ENCODE peak calls at places on chromosome 22, in six cellular contexts. One of them, this sample, is unnamed.

GRCh38 chr22:42717197-42717967 is 3.3 kb downstream of the A4GALT start:
- DNase-seq in activated CD4-positive, alpha-beta T cell treated with anti-CD3 and anti-CD28 coated beads, Interleukin-2, amount 50 U/mL, for 4 hours: no peak
- DNase-seq in fibroblast of villous mesenchyme: peak; percentile 36
- DNase-seq in trophoblast cell: peak; percentile 81
- DNase-seq in skeletal muscle cell: no peak
- DNase-seq in NCI-H460: no peak
- DNase-seq in this sample: no peak

GRCh38 chr22:43988116-43988817 is 33.0 kb downstream of the SAMM50 start:
- DNase-seq in fibroblast of villous mesenchyme: no peak
- DNase-seq in activated CD4-positive, alpha-beta T cell treated with anti-CD3 and anti-CD28 coated beads, Interleukin-2, amount 50 U/mL, for 4 hours: no peak
- DNase-seq in trophoblast cell: no peak
- DNase-seq in NCI-H460: no peak
- DNase-seq in skeletal muscle cell: no peak
- DNase-seq in this sample: no peak

GRCh38 chr22:32606181-32606580 is 131.6 kb downstream of the FBXO7 start:
- DNase-seq in NCI-H460: no peak
- DNase-seq in activated CD4-positive, alpha-beta T cell treated with anti-CD3 and anti-CD28 coated beads, Interleukin-2, amount 50 U/mL, for 4 hours: no peak
- DNase-seq in trophoblast cell: peak; percentile 90
- DNase-seq in skeletal muscle cell: no peak
- DNase-seq in fibroblast of villous mesenchyme: peak; percentile 82
- DNase-seq in this sample: no peak

GRCh38 chr22:35917651-35918050 is 111.0 kb downstream of the RBFOX2 start:
- DNase-seq in trophoblast cell: no peak
- DNase-seq in skeletal muscle cell: no peak
- DNase-seq in activated CD4-positive, alpha-beta T cell treated with anti-CD3 and anti-CD28 coated beads, Interleukin-2, amount 50 U/mL, for 4 hours: no peak
- DNase-seq in NCI-H460: no peak
- DNase-seq in fibroblast of villous mesenchyme: no peak
- DNase-seq in this sample: no peak

GRCh38 chr22:29499852-29500251 is 19.8 kb downstream of the NEFH start:
- DNase-seq in NCI-H460: no peak
- DNase-seq in activated CD4-positive, alpha-beta T cell treated with anti-CD3 and anti-CD28 coated beads, Interleukin-2, amount 50 U/mL, for 4 hours: no peak
- DNase-seq in fibroblast of villous mesenchyme: no peak
- DNase-seq in trophoblast cell: no peak
- DNase-seq in skeletal muscle cell: no peak
- DNase-seq in this sample: no peak

GRCh38 chr22:48173061-48173849 is 1410.8 kb downstream of the TBC1D22A start:
- DNase-seq in skeletal muscle cell: no peak
- DNase-seq in trophoblast cell: no peak
- DNase-seq in fibroblast of villous mesenchyme: no peak
- DNase-seq in activated CD4-positive, alpha-beta T cell treated with anti-CD3 and anti-CD28 coated beads, Interleukin-2, amount 50 U/mL, for 4 hours: no peak
- DNase-seq in NCI-H460: no peak
- DNase-seq in this sample: no peak

GRCh38 chr22:24379536-24379935 is 47.9 kb upstream of the ADORA2A start:
- DNase-seq in skeletal muscle cell: no peak
- DNase-seq in NCI-H460: no peak
- DNase-seq in trophoblast cell: peak; percentile 45
- DNase-seq in activated CD4-positive, alpha-beta T cell treated with anti-CD3 and anti-CD28 coated beads, Interleukin-2, amount 50 U/mL, for 4 hours: no peak
- DNase-seq in fibroblast of villous mesenchyme: no peak
- DNase-seq in this sample: peak; percentile 40

GRCh38 chr22:30305906-30306628 is 16.8 kb upstream of the CASTOR1 start:
- DNase-seq in NCI-H460: no peak
- DNase-seq in skeletal muscle cell: no peak
- DNase-seq in fibroblast of villous mesenchyme: peak; percentile 53
- DNase-seq in trophoblast cell: no peak
- DNase-seq in activated CD4-positive, alpha-beta T cell treated with anti-CD3 and anti-CD28 coated beads, Interleukin-2, amount 50 U/mL, for 4 hours: no peak
- DNase-seq in this sample: peak; percentile 40

GRCh38 chr22:40326905-40327735 is 19.2 kb upstream of the ADSL start:
- DNase-seq in NCI-H460: no peak
- DNase-seq in skeletal muscle cell: no peak
- DNase-seq in trophoblast cell: no peak
- DNase-seq in activated CD4-positive, alpha-beta T cell treated with anti-CD3 and anti-CD28 coated beads, Interleukin-2, amount 50 U/mL, for 4 hours: no peak
- DNase-seq in fibroblast of villous mesenchyme: no peak
- DNase-seq in this sample: peak; percentile 43

GRCh38 chr22:32103648-32104326 is 55.3 kb downstream of the C22orf42 start:
- DNase-seq in trophoblast cell: peak; percentile 44
- DNase-seq in activated CD4-positive, alpha-beta T cell treated with anti-CD3 and anti-CD28 coated beads, Interleukin-2, amount 50 U/mL, for 4 hours: no peak
- DNase-seq in fibroblast of villous mesenchyme: peak; percentile 25
- DNase-seq in skeletal muscle cell: no peak
- DNase-seq in NCI-H460: no peak
- DNase-seq in this sample: peak; percentile 20

GRCh38 chr22:19870153-19871022 is 15.7 kb upstream of the GNB1L start:
- DNase-seq in skeletal muscle cell: no peak
- DNase-seq in NCI-H460: no peak
- DNase-seq in activated CD4-positive, alpha-beta T cell treated with anti-CD3 and anti-CD28 coated beads, Interleukin-2, amount 50 U/mL, for 4 hours: no peak
- DNase-seq in trophoblast cell: peak; percentile 40
- DNase-seq in fibroblast of villous mesenchyme: no peak
- DNase-seq in this sample: no peak

GRCh38 chr22:45207981-45208664 is 32.6 kb downstream of the KIAA0930 start:
- DNase-seq in fibroblast of villous mesenchyme: no peak
- DNase-seq in trophoblast cell: peak; percentile 76
- DNase-seq in activated CD4-positive, alpha-beta T cell treated with anti-CD3 and anti-CD28 coated beads, Interleukin-2, amount 50 U/mL, for 4 hours: no peak
- DNase-seq in skeletal muscle cell: peak; percentile 70
- DNase-seq in NCI-H460: no peak
- DNase-seq in this sample: peak; percentile 76

GRCh38 chr22:49019737-49020136 is 807.9 kb downstream of the BRD1 start:
- DNase-seq in fibroblast of villous mesenchyme: no peak
- DNase-seq in trophoblast cell: no peak
- DNase-seq in NCI-H460: no peak
- DNase-seq in skeletal muscle cell: no peak
- DNase-seq in activated CD4-positive, alpha-beta T cell treated with anti-CD3 and anti-CD28 coated beads, Interleukin-2, amount 50 U/mL, for 4 hours: no peak
- DNase-seq in this sample: no peak

GRCh38 chr22:31090217-31091085 is 9.3 kb downstream of the SMTN start:
- DNase-seq in skeletal muscle cell: no peak
- DNase-seq in NCI-H460: no peak
- DNase-seq in fibroblast of villous mesenchyme: no peak
- DNase-seq in trophoblast cell: no peak
- DNase-seq in activated CD4-positive, alpha-beta T cell treated with anti-CD3 and anti-CD28 coated beads, Interleukin-2, amount 50 U/mL, for 4 hours: no peak
- DNase-seq in this sample: no peak

GRCh38 chr22:46803031-46803880 is 40.8 kb downstream of the TBC1D22A start:
- DNase-seq in skeletal muscle cell: no peak
- DNase-seq in activated CD4-positive, alpha-beta T cell treated with anti-CD3 and anti-CD28 coated beads, Interleukin-2, amount 50 U/mL, for 4 hours: peak; percentile 67
- DNase-seq in trophoblast cell: peak; percentile 77
- DNase-seq in fibroblast of villous mesenchyme: peak; percentile 20
- DNase-seq in NCI-H460: peak; percentile 26
- DNase-seq in this sample: peak; percentile 17

GRCh38 chr22:43631846-43632245 is 180.3 kb downstream of the EFCAB6 start:
- DNase-seq in fibroblast of villous mesenchyme: no peak
- DNase-seq in activated CD4-positive, alpha-beta T cell treated with anti-CD3 and anti-CD28 coated beads, Interleukin-2, amount 50 U/mL, for 4 hours: no peak
- DNase-seq in NCI-H460: no peak
- DNase-seq in trophoblast cell: no peak
- DNase-seq in skeletal muscle cell: no peak
- DNase-seq in this sample: no peak

GRCh38 chr22:32951081-32951806 is 106.9 kb downstream of the SYN3 start:
- DNase-seq in fibroblast of villous mesenchyme: peak; percentile 15
- DNase-seq in activated CD4-positive, alpha-beta T cell treated with anti-CD3 and anti-CD28 coated beads, Interleukin-2, amount 50 U/mL, for 4 hours: no peak
- DNase-seq in trophoblast cell: no peak
- DNase-seq in skeletal muscle cell: no peak
- DNase-seq in NCI-H460: no peak
- DNase-seq in this sample: no peak

GRCh38 chr22:25091449-25091848 is 108.2 kb upstream of the CRYBB3 start:
- DNase-seq in fibroblast of villous mesenchyme: no peak
- DNase-seq in trophoblast cell: peak; percentile 99
- DNase-seq in activated CD4-positive, alpha-beta T cell treated with anti-CD3 and anti-CD28 coated beads, Interleukin-2, amount 50 U/mL, for 4 hours: no peak
- DNase-seq in skeletal muscle cell: no peak
- DNase-seq in NCI-H460: no peak
- DNase-seq in this sample: no peak

GRCh38 chr22:50738649-50739227 is 734 bp downstream of the ACR start:
- DNase-seq in NCI-H460: no peak
- DNase-seq in fibroblast of villous mesenchyme: no peak
- DNase-seq in skeletal muscle cell: no peak
- DNase-seq in trophoblast cell: no peak
- DNase-seq in activated CD4-positive, alpha-beta T cell treated with anti-CD3 and anti-CD28 coated beads, Interleukin-2, amount 50 U/mL, for 4 hours: no peak
- DNase-seq in this sample: no peak

GRCh38 chr22:43859176-43859575 is 3.1 kb downstream of the SULT4A1 start:
- DNase-seq in NCI-H460: no peak
- DNase-seq in skeletal muscle cell: no peak
- DNase-seq in activated CD4-positive, alpha-beta T cell treated with anti-CD3 and anti-CD28 coated beads, Interleukin-2, amount 50 U/mL, for 4 hours: no peak
- DNase-seq in fibroblast of villous mesenchyme: no peak
- DNase-seq in trophoblast cell: no peak
- DNase-seq in this sample: no peak

GRCh38 chr22:37009490-37009889 is 9.8 kb downstream of the TST start:
- DNase-seq in fibroblast of villous mesenchyme: no peak
- DNase-seq in activated CD4-positive, alpha-beta T cell treated with anti-CD3 and anti-CD28 coated beads, Interleukin-2, amount 50 U/mL, for 4 hours: no peak
- DNase-seq in skeletal muscle cell: no peak
- DNase-seq in trophoblast cell: no peak
- DNase-seq in NCI-H460: no peak
- DNase-seq in this sample: no peak

GRCh38 chr22:36687516-36687915 is 16.0 kb downstream of the CACNG2 start:
- DNase-seq in skeletal muscle cell: no peak
- DNase-seq in NCI-H460: no peak
- DNase-seq in fibroblast of villous mesenchyme: no peak
- DNase-seq in activated CD4-positive, alpha-beta T cell treated with anti-CD3 and anti-CD28 coated beads, Interleukin-2, amount 50 U/mL, for 4 hours: no peak
- DNase-seq in trophoblast cell: no peak
- DNase-seq in this sample: no peak

GRCh38 chr22:31615481-31615840 is 46.6 kb downstream of the PISD start:
- DNase-seq in skeletal muscle cell: no peak
- DNase-seq in fibroblast of villous mesenchyme: no peak
- DNase-seq in trophoblast cell: no peak
- DNase-seq in NCI-H460: no peak
- DNase-seq in activated CD4-positive, alpha-beta T cell treated with anti-CD3 and anti-CD28 coated beads, Interleukin-2, amount 50 U/mL, for 4 hours: no peak
- DNase-seq in this sample: no peak

GRCh38 chr22:19407649-19408606 is 23.6 kb downstream of the HIRA start:
- DNase-seq in trophoblast cell: no peak
- DNase-seq in activated CD4-positive, alpha-beta T cell treated with anti-CD3 and anti-CD28 coated beads, Interleukin-2, amount 50 U/mL, for 4 hours: no peak
- DNase-seq in NCI-H460: no peak
- DNase-seq in fibroblast of villous mesenchyme: peak; percentile 49
- DNase-seq in skeletal muscle cell: no peak
- DNase-seq in this sample: peak; percentile 51

GRCh38 chr22:43745783-43746356 is 66.2 kb downstream of the EFCAB6 start:
- DNase-seq in activated CD4-positive, alpha-beta T cell treated with anti-CD3 and anti-CD28 coated beads, Interleukin-2, amount 50 U/mL, for 4 hours: no peak
- DNase-seq in fibroblast of villous mesenchyme: no peak
- DNase-seq in NCI-H460: no peak
- DNase-seq in trophoblast cell: no peak
- DNase-seq in skeletal muscle cell: no peak
- DNase-seq in this sample: no peak

GRCh38 chr22:37401401-37401859 is 25.8 kb downstream of the ELFN2 start:
- DNase-seq in trophoblast cell: no peak
- DNase-seq in fibroblast of villous mesenchyme: peak; percentile 64
- DNase-seq in NCI-H460: no peak
- DNase-seq in skeletal muscle cell: peak; percentile 31
- DNase-seq in activated CD4-positive, alpha-beta T cell treated with anti-CD3 and anti-CD28 coated beads, Interleukin-2, amount 50 U/mL, for 4 hours: no peak
- DNase-seq in this sample: peak; percentile 14

This sample was measured in iris pigment epithelial cell.